ENCODE peak calls at places on chromosomes 2 and 18, in five cellular contexts. X, U, Y, O and A are unnamed samples.

GRCh38 chr2:126658910-126659613 is 3.1 kb downstream of the GYPC start:
- DNase-seq in X (peak), O (peak), U (peak), Y (no peak), A (peak)

GRCh38 chr2:222828572-222828971 is 32.3 kb upstream of the ACSL3 start:
- DNase-seq in X (no peak), O (no peak), U (no peak), Y (no peak), A (no peak)

GRCh38 chr2:233810385-233810784 is 32.3 kb downstream of the MROH2A start:
- DNase-seq in U (peak), O (no peak), Y (no peak), X (no peak), A (no peak)

GRCh38 chr2:235085476-235085875 is 133.7 kb downstream of the SH3BP4 start:
- DNase-seq in U (no peak), X (no peak), O (no peak), Y (no peak), A (no peak)

GRCh38 chr18:70374154-70374553 is 85.3 kb downstream of the SOCS6 start:
- DNase-seq in O (no peak), U (no peak), Y (no peak), X (no peak), A (no peak)

GRCh38 chr2:102726128-102727087 is 35.4 kb upstream of the TMEM182 start:
- DNase-seq in U (peak), X (no peak), O (no peak), Y (no peak), A (no peak)

GRCh38 chr2:194087089-194087488 is 1569.9 kb upstream of the SLC39A10 start:
- DNase-seq in O (no peak), U (no peak), X (no peak), Y (no peak), A (no peak)

GRCh38 chr18:78146136-78146535 is 833.5 kb upstream of the SALL3 start:
- DNase-seq in Y (no peak), U (no peak), X (no peak), O (no peak), A (no peak)

GRCh38 chr2:238439093-238439849 is 12.5 kb downstream of the ASB1 start:
- DNase-seq in O (no peak), U (peak), Y (no peak), X (no peak), A (no peak)

GRCh38 chr18:37470986-37471385 is 94.6 kb downstream of the CELF4 start:
- DNase-seq in O (no peak), Y (no peak), U (no peak), X (no peak), A (no peak)

GRCh38 chr2:121066526-121066925 is 218.5 kb downstream of the TFCP2L1 start:
- DNase-seq in U (no peak), O (no peak), X (no peak), Y (no peak), A (no peak)

GRCh38 chr2:105308785-105309540 is 20.6 kb downstream of the TGFBRAP1 start:
- DNase-seq in O (no peak), X (no peak), U (no peak), Y (no peak), A (no peak)

GRCh38 chr2:187302146-187302545 is 145.9 kb downstream of the CALCRL start:
- DNase-seq in O (no peak), U (no peak), Y (no peak), X (no peak), A (no peak)

GRCh38 chr2:63189026-63189425 is 138.4 kb downstream of the OTX1 start:
- DNase-seq in U (no peak), Y (peak), X (no peak), O (peak), A (peak)

GRCh38 chr2:44975571-44976450 is 33.4 kb downstream of the SIX2 start:
- DNase-seq in O (no peak), X (no peak), U (no peak), Y (no peak), A (no peak)

GRCh38 chr2:65553504-65554074 is 121.2 kb upstream of the SPRED2 start:
- DNase-seq in Y (no peak), O (no peak), U (peak), X (no peak), A (no peak)

GRCh38 chr18:7755753-7756475 is 188.8 kb downstream of the PTPRM start:
- DNase-seq in O (no peak), Y (no peak), U (no peak), X (no peak), A (no peak)

GRCh38 chr2:47964722-47965434 is 58.6 kb upstream of the FBXO11 start:
- DNase-seq in O (peak), X (no peak), Y (no peak), U (no peak), A (no peak)

GRCh38 chr18:37684183-37684582 is 118.6 kb upstream of the CELF4 start:
- DNase-seq in Y (no peak), O (no peak), X (no peak), U (no peak), A (no peak)

GRCh38 chr2:191462370-191462769 is 215.6 kb upstream of the NABP1 start:
- DNase-seq in U (peak), Y (no peak), O (no peak), X (no peak), A (peak)

GRCh38 chr18:78724214-78724834 is 255.3 kb upstream of the SALL3 start:
- DNase-seq in O (no peak), Y (no peak), U (peak), X (no peak), A (no peak)

GRCh38 chr2:44638649-44639048 is 276.9 kb downstream of the CAMKMT start:
- DNase-seq in Y (no peak), O (no peak), U (no peak), X (no peak), A (no peak)

GRCh38 chr18:46046126-46046525 is 25.9 kb downstream of the PSTPIP2 start:
- DNase-seq in U (no peak), O (no peak), X (no peak), Y (no peak), A (no peak)

GRCh38 chr2:60475311-60475830 is 78.1 kb downstream of the BCL11A start:
- DNase-seq in U (no peak), Y (no peak), O (no peak), X (no peak), A (no peak)

GRCh38 chr2:203155406-203155805 is 83.4 kb upstream of the CYP20A1 start:
- DNase-seq in Y (no peak), X (no peak), O (no peak), U (no peak), A (no peak)

GRCh38 chr18:8839285-8839684 is 133.9 kb downstream of the MTCL1 start:
- DNase-seq in O (no peak), Y (no peak), X (peak), U (peak), A (no peak)

GRCh38 chr2:235940330-235940729 is 227.9 kb downstream of the GBX2 start:
- DNase-seq in Y (peak), U (no peak), X (peak), O (no peak), A (peak)

GRCh38 chr2:223416826-223417610 is 185.1 kb downstream of the SCG2 start:
- DNase-seq in X (no peak), U (no peak), Y (no peak), O (no peak), A (no peak)

GRCh38 chr2:227511955-227512354 is 40.0 kb downstream of the AGFG1 start:
- DNase-seq in U (no peak), X (no peak), O (no peak), Y (no peak), A (no peak)

GRCh38 chr2:227509086-227509485 is 37.1 kb downstream of the AGFG1 start:
- DNase-seq in Y (no peak), O (no peak), X (no peak), U (no peak), A (no peak)

GRCh38 chr2:227511239-227511930 is 39.4 kb downstream of the AGFG1 start:
- DNase-seq in Y (no peak), X (no peak), O (no peak), U (no peak), A (no peak)

GRCh38 chr2:227509824-227510619 is 38.1 kb downstream of the AGFG1 start:
- DNase-seq in Y (no peak), X (no peak), O (no peak), U (no peak), A (no peak)

GRCh38 chr2:227510620-227510958 is 38.6 kb downstream of the AGFG1 start:
- DNase-seq in O (no peak), Y (no peak), U (no peak), X (no peak), A (no peak)
- H3K4me3 ChIP-seq in O (no peak), Y (no peak), U (no peak), X (no peak), A (no peak)

GRCh38 chr2:37666772-37667171 is 4.7 kb downstream of the CDC42EP3 start:
- DNase-seq in Y (no peak), O (no peak), X (no peak), U (no peak), A (no peak)

GRCh38 chr2:37664190-37664751 is 7.2 kb downstream of the CDC42EP3 start:
- DNase-seq in U (no peak), X (no peak), O (no peak), Y (no peak), A (no peak)

GRCh38 chr2:37665038-37665437 is 6.4 kb downstream of the CDC42EP3 start:
- DNase-seq in U (no peak), Y (no peak), X (no peak), O (no peak), A (no peak)

GRCh38 chr2:37665622-37666362 is 5.7 kb downstream of the CDC42EP3 start:
- DNase-seq in U (no peak), Y (no peak), X (no peak), O (no peak), A (no peak)

GRCh38 chr2:37663390-37663789 is 8.1 kb downstream of the CDC42EP3 start:
- DNase-seq in X (no peak), O (no peak), U (no peak), Y (no peak), A (no peak)
- TF ChIP-seq POLR2A in X (no peak), O (no peak), U (no peak), Y (no peak), A (no peak)

DNA sequence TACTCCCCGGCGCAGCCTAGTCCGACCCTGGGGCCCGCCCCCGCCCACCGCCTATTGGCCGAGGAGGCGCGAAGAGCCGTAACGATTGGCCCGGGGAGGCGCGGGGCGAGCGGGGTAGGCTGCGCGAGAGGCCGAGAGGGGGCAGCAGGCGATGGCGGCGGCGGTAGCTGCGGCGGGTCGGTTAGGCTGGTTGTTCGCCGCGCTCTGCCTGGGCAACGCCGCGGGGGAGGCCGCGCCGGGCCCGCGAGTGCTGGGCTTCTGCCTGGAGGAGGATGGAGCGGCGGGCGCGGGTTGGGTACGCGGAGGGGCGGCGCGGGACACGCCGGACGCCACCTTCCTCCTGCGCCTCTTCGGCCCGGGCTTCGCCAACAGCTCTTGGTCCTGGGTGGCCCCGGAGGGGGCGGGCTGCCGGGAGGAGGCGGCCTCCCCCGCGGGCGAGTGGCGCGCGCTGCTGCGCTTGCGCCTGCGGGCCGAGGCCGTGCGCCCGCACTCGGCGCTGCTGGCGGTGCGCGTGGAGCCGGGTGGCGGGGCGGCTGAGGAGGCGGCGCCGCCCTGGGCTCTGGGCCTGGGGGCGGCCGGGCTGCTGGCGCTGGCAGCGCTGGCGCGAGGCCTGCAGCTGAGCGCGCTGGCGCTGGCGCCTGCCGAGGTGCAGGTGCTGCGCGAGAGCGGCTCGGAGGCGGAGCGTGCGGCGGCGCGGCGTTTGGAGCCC is at the start of gene CNNM3:
- DNase-seq in O (no peak), Y (peak), X (peak), U (peak), A (peak)
- TF ChIP-seq EP300 in O (no peak), Y (no peak), X (no peak), U (no peak), A (no peak)

DNA sequence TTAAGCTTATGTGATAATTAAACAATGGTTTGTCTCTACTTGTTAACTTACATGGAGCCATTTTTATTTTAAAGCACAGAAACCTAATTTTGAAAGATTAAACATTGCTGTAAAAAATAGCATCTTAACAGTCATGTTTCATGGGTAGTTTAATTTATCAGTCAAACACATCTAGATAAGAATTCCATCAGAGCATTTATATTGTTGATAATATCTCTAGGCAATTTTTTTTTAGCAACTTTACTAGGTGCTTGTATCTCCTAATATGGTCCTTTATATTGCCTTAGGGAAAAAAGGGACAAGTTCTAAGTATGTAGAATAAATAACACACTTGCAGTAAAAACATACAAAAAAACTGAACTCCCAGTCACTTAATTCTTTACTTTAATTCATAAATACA is 853 bp downstream of the CSRNP3 start:
- DNase-seq in Y (no peak), U (no peak), X (no peak), O (no peak), A (no peak)
- H3K4me3 ChIP-seq in Y (no peak), U (peak), X (peak), O (no peak), A (peak)

GRCh38 chr2:95207111-95207961 is at the start of gene ZNF892:
- DNase-seq in O (peak), X (peak), U (peak), Y (peak), A (peak)
- TF ChIP-seq POLR2A in O (peak), X (no peak), U (no peak), Y (no peak), A (peak)